ENCODE peak calls at places on chromosomes 6 and 20, in four cellular contexts. One of them, this sample, is unnamed.

GRCh38 chr20:43540673-43541060 is 18.2 kb upstream of the SGK2 start:
- DNase-seq in globus pallidus: no peak
- DNase-seq in ecto neural progenitor cell: no peak
- DNase-seq in substantia nigra: no peak
- DNase-seq in this sample: no peak

GRCh38 chr6:81003894-81004293 is 748.6 kb downstream of the TENT5A start:
- DNase-seq in substantia nigra: no peak
- DNase-seq in ecto neural progenitor cell: no peak
- DNase-seq in globus pallidus: no peak
- DNase-seq in this sample: no peak

GRCh38 chr6:32060966-32061655 is 22.9 kb downstream of the CYP21A2 start:
- DNase-seq in substantia nigra: no peak
- DNase-seq in ecto neural progenitor cell: no peak
- DNase-seq in globus pallidus: no peak
- DNase-seq in this sample: no peak

GRCh38 chr6:160348209-160348551 is at the start of gene SLC22A3:
- DNase-seq in substantia nigra: no peak
- DNase-seq in ecto neural progenitor cell: peak; percentile 66
- DNase-seq in globus pallidus: peak; percentile 11
- DNase-seq in this sample: no peak

GRCh38 chr20:45014671-45015415 is 48.5 kb downstream of the STK4 start:
- DNase-seq in substantia nigra: no peak
- DNase-seq in ecto neural progenitor cell: no peak
- DNase-seq in globus pallidus: no peak
- DNase-seq in this sample: no peak

GRCh38 chr20:42259389-42259788 is 641.2 kb upstream of the CHD6 start:
- DNase-seq in ecto neural progenitor cell: no peak
- DNase-seq in substantia nigra: no peak
- DNase-seq in globus pallidus: no peak
- DNase-seq in this sample: no peak

GRCh38 chr6:126172151-126172550 is 167.8 kb upstream of the CENPW start:
- DNase-seq in ecto neural progenitor cell: no peak
- DNase-seq in globus pallidus: no peak
- DNase-seq in substantia nigra: no peak
- DNase-seq in this sample: no peak

GRCh38 chr6:140380371-140381218 is 1006.1 kb upstream of the CITED2 start:
- DNase-seq in substantia nigra: no peak
- DNase-seq in globus pallidus: no peak
- DNase-seq in ecto neural progenitor cell: no peak
- DNase-seq in this sample: no peak

GRCh38 chr6:135922170-135922569 is 70.7 kb downstream of the PDE7B start:
- DNase-seq in globus pallidus: no peak
- DNase-seq in substantia nigra: no peak
- DNase-seq in ecto neural progenitor cell: no peak
- DNase-seq in this sample: no peak

GRCh38 chr20:47784599-47785320 is 521 bp downstream of the SULF2 start:
- DNase-seq in substantia nigra: no peak
- DNase-seq in ecto neural progenitor cell: peak; percentile 68
- DNase-seq in globus pallidus: no peak
- DNase-seq in this sample: peak; percentile 84

GRCh38 chr6:70375166-70375565 is 38.1 kb upstream of the FAM135A start:
- DNase-seq in ecto neural progenitor cell: no peak
- DNase-seq in globus pallidus: no peak
- DNase-seq in substantia nigra: no peak
- DNase-seq in this sample: no peak

GRCh38 chr6:108592371-108593337 is 31.9 kb downstream of the FOXO3 start:
- DNase-seq in ecto neural progenitor cell: no peak
- DNase-seq in substantia nigra: no peak
- DNase-seq in globus pallidus: no peak
- DNase-seq in this sample: no peak